ENCODE peak calls at places on chromosome 4, in five cellular contexts. T is T-helper 22 cell, X is GM04503, A is NCI-H2029 treated with DMSO at 0.1 percent for 48 hours, N is sigmoid colon. P is an unnamed sample.

GRCh38 chr4:37389967-37390580 is 145.5 kb downstream of the NWD2 start:
- DNase-seq in N (no peak), T (no peak), X (no peak), A (peak; percentile 8), P (no peak)

GRCh38 chr4:189090174-189090814 is 850.4 kb upstream of the FRG1 start:
- DNase-seq in A (peak; percentile 31), T (no peak), N (no peak), X (no peak), P (no peak)

GRCh38 chr4:98584265-98584664 is 74.1 kb downstream of the TSPAN5 start:
- DNase-seq in X (no peak), N (no peak), T (no peak), A (no peak), P (no peak)

GRCh38 chr4:175290401-175290800 is 372.2 kb downstream of the ADAM29 start:
- DNase-seq in T (no peak), A (no peak), X (peak; percentile 23), N (no peak), P (peak; percentile 9)

GRCh38 chr4:97645437-97645836 is 497.8 kb downstream of the STPG2 start:
- DNase-seq in X (no peak), A (no peak), T (no peak), N (no peak), P (no peak)

GRCh38 chr4:130478406-130478805 is 1382.5 kb downstream of the C4orf33 start:
- DNase-seq in A (no peak), N (no peak), X (peak; percentile 17), T (no peak), P (peak; percentile 36)

GRCh38 chr4:36402008-36402758 is 120.8 kb downstream of the DTHD1 start:
- DNase-seq in X (no peak), N (no peak), A (no peak), T (no peak), P (no peak)

GRCh38 chr4:184793735-184794355 is 31.9 kb downstream of the ACSL1 start:
- DNase-seq in N (no peak), A (no peak), T (no peak), X (no peak), P (no peak)

GRCh38 chr4:175443547-175443946 is 368.5 kb downstream of the GPM6A start:
- DNase-seq in N (no peak), A (no peak), X (no peak), T (no peak), P (no peak)

GRCh38 chr4:19969492-19969891 is 282.2 kb upstream of the SLIT2 start:
- DNase-seq in X (no peak), A (no peak), T (no peak), N (no peak), P (no peak)

GRCh38 chr4:137310593-137311490 is 221.5 kb downstream of the PCDH18 start:
- DNase-seq in A (no peak), N (no peak), T (no peak), X (peak; percentile 77), P (peak; percentile 70)

GRCh38 chr4:142265536-142265935 is 580.6 kb downstream of the INPP4B start:
- DNase-seq in T (no peak), A (no peak), N (no peak), X (no peak), P (no peak)

GRCh38 chr4:6355052-6355451 is 85.4 kb downstream of the WFS1 start:
- DNase-seq in T (no peak), X (no peak), N (no peak), A (no peak), P (no peak)

P was measured in AG04449.